ENCODE peak calls at places on chromosomes 3 and 15, in nine cellular contexts. K, P, B, C, Q, S, U, L and I are unnamed samples.

GRCh38 chr3:194294199-194294887 is 56.8 kb downstream of the CPN2 start:
- DNase-seq in K (no peak), P (peak), B (no peak), C (no peak), Q (no peak), S (no peak), U (no peak), L (no peak), I (no peak)

GRCh38 chr3:156606729-156607128 is 51.8 kb upstream of the SSR3 start:
- DNase-seq in K (no peak), P (peak), B (no peak), C (no peak), Q (no peak), S (no peak), U (no peak), L (no peak), I (no peak)

GRCh38 chr15:75063338-75063737 is 39.9 kb downstream of the PPCDC start:
- DNase-seq in K (no peak), P (no peak), B (no peak), C (no peak), Q (peak), S (no peak), U (peak), L (no peak), I (no peak)

GRCh38 chr3:135224963-135225362 is 429.9 kb downstream of the EPHB1 start:
- DNase-seq in K (no peak), P (no peak), B (no peak), C (no peak), Q (no peak), S (no peak), U (no peak), L (no peak), I (no peak)

GRCh38 chr3:25581823-25582222 is 82.9 kb downstream of the TOP2B start:
- DNase-seq in K (no peak), P (no peak), B (no peak), C (no peak), Q (peak), S (no peak), U (no peak), L (no peak), I (no peak)

GRCh38 chr3:178966299-178967183 is 105.1 kb downstream of the ZMAT3 start:
- DNase-seq in K (no peak), P (peak), B (no peak), C (no peak), Q (peak), S (no peak), U (peak), L (no peak), I (no peak)

GRCh38 chr3:8757551-8758518 is 11.6 kb downstream of the OXTR start:
- DNase-seq in K (peak), P (no peak), B (no peak), C (no peak), Q (peak), S (no peak), U (no peak), L (no peak), I (no peak)

GRCh38 chr3:181317521-181317920 is 328.0 kb upstream of the DNAJC19 start:
- DNase-seq in K (no peak), P (no peak), B (no peak), C (no peak), Q (no peak), S (no peak), U (no peak), L (no peak), I (no peak)

GRCh38 chr3:901953-902778 is 190.7 kb upstream of the CNTN6 start:
- DNase-seq in K (no peak), P (peak), B (no peak), C (no peak), Q (peak), S (no peak), U (peak), L (no peak), I (no peak)

GRCh38 chr15:55319537-55320325 is 709 bp downstream of the PIGB start:
- DNase-seq in K (no peak), P (peak), B (no peak), C (no peak), Q (peak), S (no peak), U (no peak), L (no peak), I (no peak)

GRCh38 chr3:12423131-12423530 is 61.1 kb upstream of the TSEN2 start:
- DNase-seq in K (no peak), P (no peak), B (no peak), C (no peak), Q (no peak), S (no peak), U (no peak), L (no peak), I (no peak)

GRCh38 chr3:156729460-156730179 is 55.2 kb downstream of the TIPARP start:
- DNase-seq in K (no peak), P (no peak), B (no peak), C (no peak), Q (peak), S (no peak), U (no peak), L (no peak), I (no peak)

GRCh38 chr3:45929042-45929679 is 14.1 kb upstream of the CXCR6 start:
- DNase-seq in K (no peak), P (peak), B (peak), C (peak), Q (peak), S (peak), U (peak), L (peak), I (peak)

GRCh38 chr15:61796056-61796455 is 264.2 kb downstream of the VPS13C start:
- DNase-seq in K (no peak), P (no peak), B (no peak), C (no peak), Q (peak), S (no peak), U (no peak), L (no peak), I (no peak)

GRCh38 chr15:86036243-86036642 is 43.4 kb upstream of the AGBL1 start:
- DNase-seq in K (no peak), P (peak), B (no peak), C (no peak), Q (no peak), S (no peak), U (no peak), L (no peak), I (no peak)

GRCh38 chr3:57815034-57815433 is 58.9 kb downstream of the SLMAP start:
- DNase-seq in K (no peak), P (peak), B (peak), C (peak), Q (no peak), S (peak), U (no peak), L (peak), I (peak)

GRCh38 chr3:70740872-70741271 is 428.4 kb upstream of the MDFIC2 start:
- DNase-seq in K (no peak), P (no peak), B (no peak), C (no peak), Q (no peak), S (no peak), U (no peak), L (no peak), I (no peak)

GRCh38 chr15:74369756-74370155 is 2.3 kb upstream of the CYP11A1 start:
- DNase-seq in K (no peak), P (no peak), B (no peak), C (no peak), Q (no peak), S (no peak), U (no peak), L (no peak), I (no peak)

GRCh38 chr3:85498177-85498576 is 539.4 kb downstream of the CADM2 start:
- DNase-seq in K (no peak), P (no peak), B (no peak), C (no peak), Q (no peak), S (no peak), U (no peak), L (no peak), I (no peak)

GRCh38 chr3:186841637-186842036 is 873 bp upstream of the ADIPOQ start:
- DNase-seq in K (no peak), P (no peak), B (no peak), C (no peak), Q (no peak), S (no peak), U (no peak), L (no peak), I (no peak)

GRCh38 chr3:72177075-72178050 is 392.4 kb upstream of the PROK2 start:
- DNase-seq in K (no peak), P (peak), B (no peak), C (no peak), Q (peak), S (no peak), U (peak), L (no peak), I (no peak)

GRCh38 chr15:85767785-85768529 is 26.8 kb downstream of the KLHL25 start:
- DNase-seq in K (no peak), P (no peak), B (no peak), C (no peak), Q (no peak), S (no peak), U (no peak), L (no peak), I (no peak)

GRCh38 chr15:95868450-95868849 is 462.1 kb upstream of the NR2F2 start:
- DNase-seq in K (no peak), P (no peak), B (no peak), C (no peak), Q (no peak), S (no peak), U (no peak), L (no peak), I (no peak)

GRCh38 chr3:68779261-68779660 is 153.1 kb downstream of the TAFA4 start:
- DNase-seq in K (no peak), P (no peak), B (no peak), C (no peak), Q (no peak), S (no peak), U (no peak), L (no peak), I (no peak)

GRCh38 chr3:77682162-77682561 is 642.3 kb downstream of the ROBO2 start:
- DNase-seq in K (no peak), P (no peak), B (no peak), C (no peak), Q (no peak), S (no peak), U (no peak), L (no peak), I (no peak)

GRCh38 chr3:83002869-83003445 is 1241.5 kb upstream of the GBE1 start:
- DNase-seq in K (no peak), P (no peak), B (no peak), C (no peak), Q (no peak), S (no peak), U (no peak), L (no peak), I (no peak)

GRCh38 chr15:72784233-72784876 is 797 bp upstream of the ADPGK start:
- DNase-seq in K (peak), P (peak), B (no peak), C (no peak), Q (peak), S (no peak), U (peak), L (no peak), I (no peak)

GRCh38 chr3:29427266-29428103 is 146.6 kb downstream of the RBMS3 start:
- DNase-seq in K (peak), P (no peak), B (no peak), C (no peak), Q (no peak), S (no peak), U (no peak), L (no peak), I (no peak)

GRCh38 chr15:93066103-93066725 is 22.8 kb downstream of the RGMA start:
- DNase-seq in K (no peak), P (no peak), B (no peak), C (no peak), Q (no peak), S (no peak), U (no peak), L (no peak), I (no peak)

GRCh38 chr15:33278816-33279612 is 31.8 kb upstream of the RYR3 start:
- DNase-seq in K (peak), P (peak), B (no peak), C (no peak), Q (peak), S (no peak), U (peak), L (no peak), I (no peak)

GRCh38 chr3:14438262-14438661 is 35.9 kb downstream of the SLC6A6 start:
- DNase-seq in K (no peak), P (no peak), B (no peak), C (no peak), Q (no peak), S (no peak), U (no peak), L (no peak), I (no peak)

GRCh38 chr3:42713747-42714146 is 11.1 kb upstream of the HHATL start:
- DNase-seq in K (no peak), P (no peak), B (no peak), C (no peak), Q (no peak), S (no peak), U (no peak), L (no peak), I (no peak)